ENCODE peak calls at places on chromosomes 3 and 15, in eight cellular contexts. P is neural crest cell, D is body of pancreas, U is AG09309, H is right lobe of liver, E is cardiac muscle cell, Y is IMR-90, F is HFF-Myc. W is an unnamed sample.

GRCh38 chr15:87121357-87121756 is 1041.7 kb downstream of the AGBL1 start:
- DNase-seq in H (no peak), P (no peak), Y (no peak), E (no peak), F (no peak), U (no peak), D (no peak), W (no peak)

GRCh38 chr15:30929982-30930381 is 26.3 kb downstream of the FAN1 start:
- DNase-seq in Y (no peak), D (no peak), P (no peak), F (no peak), E (no peak), U (no peak), H (no peak), W (no peak)

GRCh38 chr3:111428301-111428700 is 113.7 kb upstream of the CD96 start:
- DNase-seq in D (no peak), P (no peak), E (no peak), F (no peak), Y (no peak), H (no peak), U (no peak), W (no peak)

GRCh38 chr3:27360113-27361078 is 8.8 kb downstream of the NEK10 start:
- DNase-seq in D (no peak), E (peak), F (no peak), U (no peak), H (no peak), Y (peak), P (no peak), W (no peak)

GRCh38 chr3:16884084-16884747 is 539 bp upstream of the PLCL2 start:
- DNase-seq in F (no peak), P (peak), E (peak), D (peak), H (peak), Y (peak), U (no peak), W (peak)

GRCh38 chr15:48532938-48533337 is 112.6 kb downstream of the FBN1 start:
- DNase-seq in E (no peak), D (no peak), U (no peak), H (no peak), F (no peak), P (no peak), Y (no peak), W (no peak)

GRCh38 chr3:33385423-33385822 is 54.8 kb downstream of the UBP1 start:
- DNase-seq in E (no peak), P (no peak), H (no peak), U (no peak), D (no peak), F (no peak), Y (peak), W (no peak)

GRCh38 chr3:128584412-128585020 is 66.1 kb downstream of the RPN1 start:
- DNase-seq in P (peak), E (peak), H (peak), F (peak), D (peak), U (peak), Y (peak), W (peak)

GRCh38 chr3:61634678-61635077 is 73.3 kb downstream of the PTPRG start:
- DNase-seq in P (no peak), U (no peak), E (peak), H (no peak), Y (peak), F (no peak), D (no peak), W (no peak)

GRCh38 chr3:177679568-177680441 is 482.5 kb upstream of the TBL1XR1 start:
- DNase-seq in P (no peak), U (no peak), E (peak), H (no peak), Y (peak), D (no peak), F (no peak), W (peak)

GRCh38 chr3:87694678-87695077 is 364.1 kb downstream of the CGGBP1 start:
- DNase-seq in E (no peak), P (no peak), U (no peak), Y (no peak), H (no peak), F (no peak), D (no peak), W (no peak)

GRCh38 chr3:183698318-183698731 is 728 bp downstream of the YEATS2 start:
- DNase-seq in E (peak), D (no peak), H (no peak), F (no peak), Y (peak), P (no peak), U (no peak), W (peak)

GRCh38 chr15:42605281-42605744 is 29.9 kb downstream of the STARD9 start:
- DNase-seq in Y (peak), D (no peak), U (no peak), H (no peak), P (no peak), F (peak), E (peak), W (no peak)

GRCh38 chr15:40095381-40096093 is 13.1 kb downstream of the BMF start:
- DNase-seq in F (no peak), H (no peak), D (no peak), Y (no peak), P (no peak), U (no peak), E (no peak), W (no peak)

GRCh38 chr3:16841906-16842709 is 42.6 kb upstream of the PLCL2 start:
- DNase-seq in P (no peak), Y (no peak), F (no peak), U (no peak), D (peak), H (peak), E (no peak), W (peak)

GRCh38 chr15:65004993-65005392 is 15.3 kb upstream of the SPG21 start:
- DNase-seq in D (no peak), F (no peak), P (no peak), U (no peak), E (no peak), H (no peak), Y (no peak), W (no peak)

GRCh38 chr15:65006876-65007275 is 17.2 kb upstream of the SPG21 start:
- DNase-seq in P (no peak), H (no peak), F (no peak), U (no peak), E (no peak), Y (no peak), D (no peak), W (peak)

DNA sequence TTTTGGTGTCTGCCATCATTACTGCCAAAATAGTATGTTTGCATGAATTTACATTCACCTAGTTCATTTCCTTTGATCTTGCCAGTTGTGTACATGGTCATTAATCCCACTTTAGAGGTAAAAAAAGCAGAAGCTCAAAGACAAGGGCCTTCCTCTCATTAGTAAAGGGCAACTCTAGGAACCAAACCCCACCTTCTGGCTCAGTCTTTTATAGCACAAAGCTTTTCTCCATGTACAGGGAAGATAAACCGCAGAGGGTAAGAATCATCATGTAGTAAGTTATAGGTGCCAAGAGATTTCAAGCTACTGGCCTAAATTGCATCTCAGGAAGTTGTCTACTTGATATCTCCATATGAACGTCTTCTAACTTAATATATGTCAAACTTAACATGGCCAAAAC is 19.3 kb upstream of the SPG21 start:
- DNase-seq in F (no peak), E (no peak), U (no peak), D (no peak), Y (no peak), P (no peak), H (no peak), W (no peak)
- TF ChIP-seq CTCF in F (peak), E (peak), U (peak), D (no peak), Y (peak), P (no peak), H (no peak), W (no peak)

GRCh38 chr15:29651476-29652072 is 170.7 kb downstream of the TJP1 start:
- DNase-seq in U (no peak), P (no peak), H (no peak), D (no peak), E (no peak), F (no peak), Y (no peak), W (peak)

GRCh38 chr15:29652595-29652994 is 169.7 kb downstream of the TJP1 start:
- DNase-seq in D (no peak), E (no peak), H (no peak), P (no peak), Y (no peak), F (no peak), U (no peak), W (no peak)

DNA sequence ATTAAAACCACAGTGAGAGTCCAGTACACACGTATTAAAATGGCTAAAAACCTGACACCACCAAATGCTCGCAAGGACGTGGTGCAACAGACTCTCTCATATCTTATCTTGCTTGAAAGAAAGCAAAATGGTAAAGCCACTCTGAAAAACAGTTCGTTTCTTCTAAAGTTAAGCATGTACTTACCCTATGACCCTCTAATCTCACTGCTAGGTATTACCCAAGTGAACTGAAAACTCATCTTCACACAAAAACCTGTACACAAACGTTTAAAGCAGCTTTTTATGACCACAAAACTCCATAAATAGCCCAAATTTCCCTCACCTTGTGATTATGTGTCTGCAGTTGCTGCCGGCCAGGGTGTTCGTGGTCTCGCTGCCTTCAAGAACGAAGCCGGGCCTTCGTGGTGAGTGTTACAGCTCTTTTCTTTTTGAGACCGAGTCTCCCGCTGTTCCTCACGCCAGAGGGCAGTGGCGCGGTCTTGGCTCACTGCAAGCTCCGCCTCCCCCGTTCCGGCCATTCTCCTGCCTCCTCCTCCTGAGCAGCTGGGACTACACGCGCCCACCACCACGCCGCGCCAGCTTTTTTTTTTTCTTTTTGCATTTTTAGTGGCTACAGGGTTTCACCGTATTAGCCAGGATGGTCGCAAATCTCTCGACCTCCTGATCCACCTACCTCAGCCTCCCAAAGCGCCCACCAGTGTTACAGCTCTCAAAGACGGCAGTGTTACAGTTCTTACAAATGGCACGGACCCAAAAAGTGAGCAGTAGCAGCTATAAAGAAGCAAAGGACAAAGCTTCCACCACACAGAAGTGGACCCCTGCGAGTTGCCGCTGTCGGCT is 165.4 kb downstream of the TJP1 start:
- DNase-seq in P (peak), H (no peak), E (peak), F (no peak), U (no peak), D (no peak), Y (no peak), W (peak)
- TF ChIP-seq CTCF in P (peak), H (no peak), E (no peak), F (no peak), U (no peak), D (no peak), Y (no peak), W (peak)

GRCh38 chr15:92092391-92092790 is 238.9 kb downstream of the SLCO3A1 start:
- DNase-seq in U (no peak), P (no peak), E (peak), D (no peak), F (no peak), Y (peak), H (no peak), W (no peak)

GRCh38 chr15:92095691-92096090 is 242.2 kb downstream of the SLCO3A1 start:
- DNase-seq in U (no peak), D (no peak), F (no peak), E (no peak), H (no peak), P (no peak), Y (no peak), W (no peak)

GRCh38 chr15:92087211-92087610 is 233.7 kb downstream of the SLCO3A1 start:
- DNase-seq in Y (no peak), E (no peak), D (no peak), F (no peak), P (no peak), H (no peak), U (no peak), W (no peak)

DNA sequence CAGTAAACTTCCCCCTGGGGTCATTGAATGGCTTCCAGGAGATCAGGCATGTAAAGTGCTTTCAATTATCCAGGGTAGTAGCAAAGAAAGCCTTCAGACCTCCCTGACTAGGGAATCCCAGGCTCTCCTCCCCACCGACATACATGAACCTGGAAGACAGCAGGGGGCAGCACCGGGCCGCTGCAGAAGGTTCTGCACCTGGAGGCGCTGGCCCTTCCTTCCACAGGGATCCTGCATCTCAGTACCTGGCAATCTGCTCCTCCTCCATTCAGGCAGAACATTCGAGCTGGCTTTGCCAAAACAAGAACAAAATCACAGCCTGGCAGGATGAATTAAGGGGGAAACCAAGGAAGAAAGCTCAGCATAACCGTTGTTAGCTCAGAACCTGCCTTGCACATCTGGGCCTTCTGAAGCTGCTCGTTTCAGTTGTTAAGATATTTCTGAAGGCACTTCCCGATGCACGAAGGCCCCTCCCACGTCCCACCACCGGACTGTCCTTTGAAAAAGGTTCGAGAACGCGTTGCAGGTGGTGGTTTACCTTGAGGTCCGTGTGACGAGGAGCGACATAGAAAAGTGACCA is 237.7 kb downstream of the SLCO3A1 start:
- DNase-seq in U (no peak), Y (peak), P (peak), F (no peak), H (peak), D (peak), E (peak), W (peak)
- TF ChIP-seq CTCF in U (peak), Y (peak), P (peak), F (peak), H (peak), D (peak), E (peak), W (peak)

GRCh38 chr3:133486658-133487057 is 86.8 kb downstream of the BFSP2 start:
- DNase-seq in Y (no peak), D (no peak), U (no peak), P (no peak), E (no peak), F (no peak), H (no peak), W (no peak)

GRCh38 chr3:133487204-133487603 is 86.3 kb upstream of the CDV3 start:
- DNase-seq in H (no peak), F (no peak), P (no peak), E (no peak), D (no peak), U (no peak), Y (no peak), W (no peak)

GRCh38 chr3:133488785-133489367 is 84.6 kb upstream of the CDV3 start:
- DNase-seq in U (peak), E (peak), F (peak), H (no peak), Y (peak), P (no peak), D (no peak), W (no peak)

GRCh38 chr3:133489466-133490085 is 83.9 kb upstream of the CDV3 start:
- DNase-seq in H (no peak), P (no peak), E (no peak), U (no peak), D (no peak), Y (peak), F (no peak), W (no peak)

DNA sequence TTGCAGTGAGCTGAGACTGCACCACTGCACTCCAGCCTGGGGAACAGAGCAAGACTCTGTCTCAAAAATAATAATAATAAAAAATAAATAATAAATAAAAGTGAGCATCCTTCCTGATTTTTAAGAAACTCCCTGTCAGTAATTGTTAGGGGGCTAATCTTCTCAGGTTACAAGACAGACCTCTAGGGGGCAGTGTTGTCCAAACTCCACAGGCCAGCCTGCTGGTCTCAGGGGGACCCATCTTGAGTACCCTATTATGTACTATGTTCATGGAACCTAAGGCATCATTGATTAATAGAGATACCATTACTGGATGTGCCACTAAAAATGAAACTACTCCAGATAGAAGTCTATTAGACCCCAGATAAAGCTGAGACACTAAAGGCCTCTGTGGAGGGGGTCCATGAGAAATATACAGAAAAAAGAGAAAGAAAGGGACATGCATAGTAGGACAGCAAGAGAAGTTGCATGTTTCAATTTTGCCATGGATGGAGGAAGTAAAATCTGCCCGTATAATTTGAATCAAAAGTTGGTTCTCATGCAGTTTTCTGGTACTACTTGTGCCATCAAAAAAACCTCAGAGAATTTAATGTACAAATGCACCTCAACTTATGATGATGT is 85.5 kb upstream of the CDV3 start:
- DNase-seq in H (no peak), D (peak), F (no peak), U (no peak), Y (peak), P (no peak), E (peak), W (no peak)
- TF ChIP-seq CTCF in H (peak), D (peak), F (peak), U (peak), Y (peak), P (peak), E (peak), W (peak)

W was measured in nephron progenitor cell.